ENCODE peak calls at places on chromosome 6, in nine cellular contexts. L, A, Q, Z, V, R, G, M and O are unnamed samples.
A peak's percentile ranks its signal among the peaks of the same experiment; 100 is the strongest.

GRCh38 chr6:91730710-91731109 is 1143.8 kb upstream of the MAP3K7 start:
- DNase-seq in L (no peak), A (no peak), Q (no peak), Z (no peak), V (no peak), R (no peak), G (no peak), M (no peak), O (no peak)

GRCh38 chr6:10720229-10720959 is 2.5 kb upstream of the TMEM14C start:
- DNase-seq in L (peak; percentile 86), A (peak; percentile 24), Q (no peak), Z (peak; percentile 71), V (peak; percentile 22), R (no peak), G (peak; percentile 39), M (peak; percentile 80), O (peak; percentile 82)

GRCh38 chr6:168180548-168181011 is 101.6 kb upstream of the FRMD1 start:
- DNase-seq in L (no peak), A (no peak), Q (no peak), Z (no peak), V (no peak), R (peak; percentile 35), G (no peak), M (no peak), O (no peak)

GRCh38 chr6:140208286-140208685 is 833.8 kb upstream of the CITED2 start:
- DNase-seq in L (no peak), A (no peak), Q (no peak), Z (no peak), V (no peak), R (no peak), G (no peak), M (no peak), O (no peak)

GRCh38 chr6:35905141-35905785 is 15.6 kb downstream of the SRPK1 start:
- DNase-seq in L (no peak), A (no peak), Q (no peak), Z (no peak), V (no peak), R (no peak), G (no peak), M (no peak), O (no peak)

GRCh38 chr6:145865175-145865574 is 50.6 kb upstream of the FBXO30 start:
- DNase-seq in L (no peak), A (no peak), Q (no peak), Z (no peak), V (no peak), R (no peak), G (no peak), M (no peak), O (peak; percentile 18)

GRCh38 chr6:68958327-68958726 is 323.2 kb downstream of the ADGRB3 start:
- DNase-seq in L (no peak), A (peak; percentile 2), Q (no peak), Z (no peak), V (peak; percentile 23), R (no peak), G (no peak), M (no peak), O (no peak)

GRCh38 chr6:163759542-163759941 is 345.0 kb downstream of the QKI start:
- DNase-seq in L (no peak), A (no peak), Q (no peak), Z (no peak), V (no peak), R (no peak), G (no peak), M (no peak), O (no peak)

GRCh38 chr6:42502990-42503389 is 51.3 kb upstream of the TRERF1 start:
- DNase-seq in L (no peak), A (no peak), Q (no peak), Z (no peak), V (no peak), R (no peak), G (no peak), M (no peak), O (no peak)

GRCh38 chr6:41453232-41453631 is 92.9 kb upstream of the FOXP4 start:
- DNase-seq in L (no peak), A (no peak), Q (no peak), Z (no peak), V (no peak), R (no peak), G (no peak), M (no peak), O (no peak)

GRCh38 chr6:143507358-143508145 is 4.0 kb downstream of the FUCA2 start:
- DNase-seq in L (no peak), A (no peak), Q (no peak), Z (no peak), V (no peak), R (no peak), G (no peak), M (no peak), O (no peak)

GRCh38 chr6:42339991-42340401 is 111.7 kb downstream of the TRERF1 start:
- DNase-seq in L (no peak), A (no peak), Q (no peak), Z (no peak), V (no peak), R (no peak), G (no peak), M (no peak), O (no peak)

GRCh38 chr6:87346700-87347099 is 2.1 kb downstream of the C6orf163 start:
- DNase-seq in L (no peak), A (no peak), Q (no peak), Z (no peak), V (no peak), R (no peak), G (no peak), M (no peak), O (no peak)

GRCh38 chr6:118216751-118217150 is 309.7 kb downstream of the SLC35F1 start:
- DNase-seq in L (no peak), A (no peak), Q (no peak), Z (no peak), V (no peak), R (no peak), G (no peak), M (no peak), O (no peak)

GRCh38 chr6:132819405-132820145 is 5.2 kb downstream of the RPS12 start:
- DNase-seq in L (no peak), A (peak; percentile 12), Q (no peak), Z (no peak), V (no peak), R (peak; percentile 21), G (no peak), M (no peak), O (no peak)

GRCh38 chr6:28867078-28867414 is 56.7 kb downstream of the TRIM27 start:
- DNase-seq in L (no peak), A (no peak), Q (no peak), Z (no peak), V (peak; percentile 52), R (no peak), G (no peak), M (no peak), O (no peak)

GRCh38 chr6:72328775-72329174 is 293.1 kb upstream of the KCNQ5 start:
- DNase-seq in L (no peak), A (no peak), Q (no peak), Z (no peak), V (no peak), R (no peak), G (no peak), M (no peak), O (no peak)

GRCh38 chr6:35601331-35602132 is 87.2 kb downstream of the FKBP5 start:
- DNase-seq in L (no peak), A (peak; percentile 63), Q (peak; percentile 57), Z (peak; percentile 73), V (peak; percentile 58), R (peak; percentile 47), G (peak; percentile 62), M (no peak), O (peak; percentile 70)

GRCh38 chr6:156434049-156434794 is 343.0 kb upstream of the ARID1B start:
- DNase-seq in L (no peak), A (no peak), Q (no peak), Z (no peak), V (no peak), R (no peak), G (no peak), M (no peak), O (no peak)

GRCh38 chr6:144661101-144661806 is 376.1 kb downstream of the UTRN start:
- DNase-seq in L (no peak), A (peak; percentile 93), Q (no peak), Z (no peak), V (no peak), R (peak; percentile 78), G (no peak), M (no peak), O (no peak)

GRCh38 chr6:127516676-127517273 is 2.4 kb downstream of the MTCL3 start:
- DNase-seq in L (no peak), A (peak; percentile 23), Q (peak; percentile 77), Z (no peak), V (peak; percentile 71), R (peak; percentile 83), G (no peak), M (peak; percentile 54), O (peak; percentile 49)
- TF ChIP-seq CTCF in L (peak; percentile 40), A (peak; percentile 60), Q (peak; percentile 89), Z (peak; percentile 50), V (peak; percentile 84), R (peak; percentile 92), G (no peak), M (peak; percentile 77), O (peak; percentile 72)

DNA sequence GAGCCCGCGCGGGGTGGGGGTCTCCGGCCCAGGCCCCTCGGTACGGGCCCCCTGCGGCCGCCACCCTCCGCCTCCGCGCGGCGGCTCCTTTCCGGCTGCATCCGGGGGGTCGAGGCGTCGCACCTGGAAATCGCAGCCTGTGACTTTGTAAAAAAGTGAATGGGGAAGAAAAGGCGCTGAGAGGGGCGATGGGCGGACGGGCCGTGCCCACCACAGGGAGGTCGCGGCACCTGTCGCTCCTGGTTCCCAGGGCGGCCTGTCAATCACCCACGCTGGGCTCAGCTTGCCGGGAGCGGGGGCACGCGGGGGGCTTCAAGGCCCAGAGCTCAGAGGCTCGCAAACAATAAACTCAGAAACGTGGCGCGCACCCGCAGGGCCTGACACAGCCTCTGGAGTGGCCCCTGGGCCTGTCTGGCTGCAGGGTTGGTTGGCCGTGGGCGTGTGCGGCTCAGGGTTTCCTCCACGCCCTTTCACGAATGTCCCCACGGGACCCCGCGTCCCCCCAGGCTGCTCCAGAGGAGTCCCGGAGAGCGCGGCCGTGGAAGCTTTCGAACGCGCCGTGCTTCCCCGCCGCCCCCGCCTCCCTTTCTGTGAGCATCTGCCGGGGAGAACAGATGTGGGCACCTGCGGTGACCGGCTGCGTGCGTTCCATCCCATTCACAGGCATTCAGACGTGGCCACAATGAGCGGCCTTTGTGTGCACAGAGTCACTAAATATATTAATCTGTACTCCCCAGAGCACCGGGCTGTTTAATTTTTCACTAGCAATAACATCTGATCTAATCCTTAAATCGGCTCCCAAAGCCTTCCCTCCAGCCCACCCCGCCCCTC is 6.1 kb upstream of the DLL1 start:
- DNase-seq in L (no peak), A (no peak), Q (peak; percentile 68), Z (no peak), V (peak; percentile 25), R (peak; percentile 58), G (no peak), M (no peak), O (no peak)
- H3K27me3 ChIP-seq in L (peaks cover 50% of the 10 kb centered on the region), A (peaks cover 19% of the 10 kb centered on the region), Q (peaks cover 14% of the 10 kb centered on the region), Z (no peaks in the 10 kb centered on the region), V (peaks cover 60% of the 10 kb centered on the region), R (peaks cover 65% of the 10 kb centered on the region), G (peaks cover 3% of the 10 kb centered on the region), M (peaks cover 51% of the 10 kb centered on the region), O (peaks cover 43% of the 10 kb centered on the region)

GRCh38 chr6:38264605-38265004 is 375.1 kb downstream of the BTBD9 start:
- DNase-seq in L (no peak), A (peak; percentile 22), Q (no peak), Z (no peak), V (no peak), R (peak; percentile 28), G (no peak), M (no peak), O (no peak)
- H3K27ac ChIP-seq in L (no peak overlapping the region), A (no peak overlapping the region), Q (peak overlapping the region; percentile 47), Z (no peak overlapping the region), V (peak overlapping the region; percentile 18), R (no peak overlapping the region), G (no peak overlapping the region), M (no peak overlapping the region), O (no peak overlapping the region)

GRCh38 chr6:128516514-128516898 is 3.9 kb downstream of the PTPRK start:
- DNase-seq in L (no peak), A (peak; percentile 78), Q (no peak), Z (no peak), V (no peak), R (peak; percentile 45), G (no peak), M (no peak), O (no peak)
- TF ChIP-seq CTCF in L (peak; percentile 27), A (peak; percentile 63), Q (peak; percentile 60), Z (peak; percentile 23), V (peak; percentile 54), R (peak; percentile 31), G (no peak), M (peak; percentile 24), O (no peak)